ENCODE peak calls at places on chromosomes 3 and 15, in five cellular contexts. Q is IMR-90, P is ovary, V is sigmoid colon, Y is thyroid gland. O is an unnamed sample.

GRCh38 chr3:143538577-143538981 is 309.7 kb downstream of the SLC9A9 start:
- DNase-seq in Q (peak), P (no peak), V (no peak), Y (no peak), O (no peak)

GRCh38 chr3:60146121-60146520 is 1096.3 kb upstream of the CFAP20DC start:
- DNase-seq in Q (no peak), P (no peak), V (no peak), Y (no peak), O (no peak)

GRCh38 chr3:149812606-149813366 is at the start of gene RNF13:
- DNase-seq in Q (peak), P (peak), V (peak), Y (peak), O (peak)

GRCh38 chr3:64166584-64167155 is 58.6 kb downstream of the PRICKLE2 start:
- DNase-seq in Q (no peak), P (no peak), V (no peak), Y (no peak), O (no peak)

GRCh38 chr3:31219131-31219843 is 313.4 kb upstream of the STT3B start:
- DNase-seq in Q (peak), P (no peak), V (no peak), Y (no peak), O (no peak)

GRCh38 chr3:78690806-78691205 is 1077.0 kb downstream of the ROBO1 start:
- DNase-seq in Q (peak), P (no peak), V (no peak), Y (no peak), O (no peak)

GRCh38 chr15:70125605-70126004 is 27.9 kb upstream of the TLE3 start:
- DNase-seq in Q (no peak), P (no peak), V (no peak), Y (no peak), O (no peak)

GRCh38 chr3:107346559-107346958 is 30.7 kb upstream of the CCDC54 start:
- DNase-seq in Q (no peak), P (no peak), V (no peak), Y (no peak), O (no peak)

GRCh38 chr3:125125822-125126245 is 70.0 kb upstream of the HEG1 start:
- DNase-seq in Q (peak), P (no peak), V (no peak), Y (no peak), O (no peak)

GRCh38 chr3:130894873-130895330 is 1.0 kb downstream of the ATP2C1 start:
- DNase-seq in Q (peak), P (no peak), V (no peak), Y (no peak), O (no peak)

GRCh38 chr3:101249512-101249911 is 70.9 kb downstream of the IMPG2 start:
- DNase-seq in Q (no peak), P (no peak), V (no peak), Y (no peak), O (no peak)

GRCh38 chr3:22734207-22734606 is 468.9 kb upstream of the UBE2E2 start:
- DNase-seq in Q (no peak), P (no peak), V (no peak), Y (no peak), O (no peak)
- TF ChIP-seq POLR2A in Q (no peak), P (no peak), V (no peak), Y (no peak), O (no peak)

GRCh38 chr15:80777137-80777536 is 2.0 kb upstream of the CEMIP start:
- DNase-seq in Q (peak), P (no peak), V (no peak), Y (no peak), O (peak)
- H3K27ac ChIP-seq in Q (peak), P (no peak), V (no peak), Y (no peak), O (no peak)

GRCh38 chr3:126259411-126260391 is 79.3 kb upstream of the ALDH1L1 start:
- DNase-seq in Q (peak), P (peak), V (peak), Y (peak), O (peak)
- TF ChIP-seq CTCF in Q (peak), P (peak), V (peak), Y (peak), O (peak)

GRCh38 chr15:40160689-40161688 is at the start of gene BUB1B:
- DNase-seq in Q (peak), P (peak), V (peak), Y (peak), O (peak)
- TF ChIP-seq POLR2A in Q (no peak), P (no peak), V (no peak), Y (no peak), O (no peak)

O was measured in heart left ventricle.